ENCODE peak calls at places on chromosomes 16 and 17, in four cellular contexts. I, V, N and A are unnamed samples.

GRCh38 chr17:28258347-28258887 is 60.6 kb upstream of the TMEM97 start:
- DNase-seq in I (peak; percentile 7), V (no peak), N (no peak), A (no peak)

GRCh38 chr16:87324411-87325275 is 7.5 kb upstream of the C16orf95 start:
- DNase-seq in I (peak; percentile 64), V (peak; percentile 81), N (peak; percentile 12), A (no peak)

GRCh38 chr16:81632392-81633146 is 146.5 kb upstream of the PLCG2 start:
- DNase-seq in I (peak; percentile 85), V (no peak), N (no peak), A (no peak)

GRCh38 chr17:82338858-82339633 is 5.5 kb upstream of the SECTM1 start:
- DNase-seq in I (peak; percentile 73), V (peak; percentile 33), N (peak; percentile 33), A (no peak)

GRCh38 chr17:50425001-50425681 is 877 bp upstream of the ACSF2 start:
- DNase-seq in I (no peak), V (no peak), N (no peak), A (no peak)

GRCh38 chr17:13843862-13844640 is 225.3 kb upstream of the COX10 start:
- DNase-seq in I (no peak), V (no peak), N (no peak), A (no peak)

GRCh38 chr16:50151744-50152143 is 1.4 kb upstream of the TENT4B start:
- DNase-seq in I (no peak), V (no peak), N (no peak), A (no peak)

GRCh38 chr17:79365836-79366831 is 244.7 kb downstream of the RBFOX3 start:
- DNase-seq in I (no peak), V (no peak), N (no peak), A (no peak)

GRCh38 chr17:29608986-29609385 is 13.7 kb downstream of the CORO6 start:
- DNase-seq in I (no peak), V (no peak), N (no peak), A (no peak)

GRCh38 chr16:69084301-69084700 is 21.2 kb upstream of the HAS3 start:
- DNase-seq in I (peak; percentile 58), V (no peak), N (no peak), A (no peak)

GRCh38 chr17:43118679-43119615 is 6.2 kb downstream of the BRCA1 start:
- DNase-seq in I (no peak), V (no peak), N (no peak), A (no peak)

GRCh38 chr16:88466175-88466862 is 13.2 kb downstream of the ZFPM1 start:
- DNase-seq in I (no peak), V (no peak), N (no peak), A (no peak)

GRCh38 chr17:56733833-56734232 is 99.9 kb downstream of the C17orf67 start:
- DNase-seq in I (no peak), V (no peak), N (no peak), A (no peak)

GRCh38 chr16:86714166-86714565 is 135.8 kb downstream of the FOXL1 start:
- DNase-seq in I (peak; percentile 6), V (peak; percentile 50), N (no peak), A (no peak)

GRCh38 chr16:56022818-56023217 is 147.6 kb upstream of the CES5A start:
- DNase-seq in I (no peak), V (no peak), N (no peak), A (no peak)

GRCh38 chr16:2243781-2244180 is 7.5 kb downstream of the DNASE1L2 start:
- DNase-seq in I (no peak), V (no peak), N (no peak), A (no peak)

GRCh38 chr17:73142763-73143395 is 21.9 kb upstream of the SSTR2 start:
- DNase-seq in I (peak; percentile 28), V (no peak), N (no peak), A (peak; percentile 29)